ENCODE peak calls at places on chromosome 1, in eight cellular contexts. One of them, this sample, is unnamed.
A peak's percentile ranks its signal among the peaks of the same experiment; 100 is the strongest.

GRCh38 chr1:118151312-118151937 is 33.6 kb downstream of the SPAG17 start:
- DNase-seq in progenitor cell of endocrine pancreas: peak; percentile 29
- DNase-seq in posterior cingulate gyrus: peak; percentile 62
- DNase-seq in EL: peak; percentile 60
- DNase-seq in DMS153: no peak
- DNase-seq in Calu3: peak; percentile 37
- DNase-seq in EH: peak; percentile 65
- DNase-seq in activated CD8-positive, alpha-beta memory T cell treated with anti-CD3 and anti-CD28 coated beads for 1 hour: no peak
- DNase-seq in this sample: no peak

GRCh38 chr1:208910161-208910560 is 666.0 kb upstream of the PLXNA2 start:
- DNase-seq in progenitor cell of endocrine pancreas: no peak
- DNase-seq in posterior cingulate gyrus: no peak
- DNase-seq in EL: no peak
- DNase-seq in DMS153: no peak
- DNase-seq in Calu3: no peak
- DNase-seq in EH: no peak
- DNase-seq in activated CD8-positive, alpha-beta memory T cell treated with anti-CD3 and anti-CD28 coated beads for 1 hour: no peak
- DNase-seq in this sample: no peak

GRCh38 chr1:11960276-11960675 is 20.0 kb upstream of the MFN2 start:
- DNase-seq in progenitor cell of endocrine pancreas: no peak
- DNase-seq in posterior cingulate gyrus: no peak
- DNase-seq in EL: no peak
- DNase-seq in DMS153: no peak
- DNase-seq in Calu3: no peak
- DNase-seq in EH: no peak
- DNase-seq in activated CD8-positive, alpha-beta memory T cell treated with anti-CD3 and anti-CD28 coated beads for 1 hour: no peak
- DNase-seq in this sample: no peak

GRCh38 chr1:198776602-198777029 is 137.8 kb downstream of the PTPRC start:
- DNase-seq in progenitor cell of endocrine pancreas: no peak
- DNase-seq in posterior cingulate gyrus: no peak
- DNase-seq in EL: peak; percentile 94
- DNase-seq in DMS153: no peak
- DNase-seq in Calu3: no peak
- DNase-seq in EH: peak; percentile 99
- DNase-seq in activated CD8-positive, alpha-beta memory T cell treated with anti-CD3 and anti-CD28 coated beads for 1 hour: no peak
- DNase-seq in this sample: no peak

GRCh38 chr1:230798491-230798890 is 51.3 kb downstream of the CAPN9 start:
- DNase-seq in progenitor cell of endocrine pancreas: no peak
- DNase-seq in posterior cingulate gyrus: no peak
- DNase-seq in EL: no peak
- DNase-seq in DMS153: no peak
- DNase-seq in Calu3: no peak
- DNase-seq in EH: no peak
- DNase-seq in activated CD8-positive, alpha-beta memory T cell treated with anti-CD3 and anti-CD28 coated beads for 1 hour: no peak
- DNase-seq in this sample: no peak

GRCh38 chr1:33735624-33736023 is 128.3 kb upstream of the HMGB4 start:
- DNase-seq in progenitor cell of endocrine pancreas: no peak
- DNase-seq in posterior cingulate gyrus: no peak
- DNase-seq in EL: no peak
- DNase-seq in DMS153: no peak
- DNase-seq in Calu3: no peak
- DNase-seq in EH: peak; percentile 49
- DNase-seq in activated CD8-positive, alpha-beta memory T cell treated with anti-CD3 and anti-CD28 coated beads for 1 hour: no peak
- DNase-seq in this sample: peak; percentile 32

GRCh38 chr1:232558974-232559373 is 71.0 kb downstream of the SIPA1L2 start:
- DNase-seq in progenitor cell of endocrine pancreas: no peak
- DNase-seq in posterior cingulate gyrus: no peak
- DNase-seq in EL: no peak
- DNase-seq in DMS153: no peak
- DNase-seq in Calu3: no peak
- DNase-seq in EH: no peak
- DNase-seq in activated CD8-positive, alpha-beta memory T cell treated with anti-CD3 and anti-CD28 coated beads for 1 hour: no peak
- DNase-seq in this sample: no peak

GRCh38 chr1:207248544-207249206 is 72.8 kb upstream of the CD55 start:
- DNase-seq in progenitor cell of endocrine pancreas: no peak
- DNase-seq in posterior cingulate gyrus: no peak
- DNase-seq in EL: no peak
- DNase-seq in DMS153: no peak
- DNase-seq in Calu3: no peak
- DNase-seq in EH: no peak
- DNase-seq in activated CD8-positive, alpha-beta memory T cell treated with anti-CD3 and anti-CD28 coated beads for 1 hour: no peak
- DNase-seq in this sample: no peak

GRCh38 chr1:36807262-36807661 is 227.1 kb downstream of the GRIK3 start:
- DNase-seq in progenitor cell of endocrine pancreas: no peak
- DNase-seq in posterior cingulate gyrus: no peak
- DNase-seq in EL: no peak
- DNase-seq in DMS153: no peak
- DNase-seq in Calu3: no peak
- DNase-seq in EH: no peak
- DNase-seq in activated CD8-positive, alpha-beta memory T cell treated with anti-CD3 and anti-CD28 coated beads for 1 hour: no peak
- DNase-seq in this sample: peak; percentile 77

GRCh38 chr1:101259744-101260148 is 22.9 kb downstream of the S1PR1 start:
- DNase-seq in progenitor cell of endocrine pancreas: no peak
- DNase-seq in posterior cingulate gyrus: no peak
- DNase-seq in EL: peak; percentile 81
- DNase-seq in DMS153: no peak
- DNase-seq in Calu3: no peak
- DNase-seq in EH: peak; percentile 88
- DNase-seq in activated CD8-positive, alpha-beta memory T cell treated with anti-CD3 and anti-CD28 coated beads for 1 hour: no peak
- DNase-seq in this sample: no peak

GRCh38 chr1:203597386-203598040 is 29.1 kb upstream of the ATP2B4 start:
- DNase-seq in progenitor cell of endocrine pancreas: no peak
- DNase-seq in posterior cingulate gyrus: peak; percentile 61
- DNase-seq in EL: no peak
- DNase-seq in DMS153: no peak
- DNase-seq in Calu3: no peak
- DNase-seq in EH: no peak
- DNase-seq in activated CD8-positive, alpha-beta memory T cell treated with anti-CD3 and anti-CD28 coated beads for 1 hour: no peak
- DNase-seq in this sample: peak; percentile 52

GRCh38 chr1:202561726-202562442 is 148.4 kb downstream of the SYT2 start:
- DNase-seq in progenitor cell of endocrine pancreas: no peak
- DNase-seq in posterior cingulate gyrus: no peak
- DNase-seq in EL: no peak
- DNase-seq in DMS153: no peak
- DNase-seq in Calu3: no peak
- DNase-seq in EH: no peak
- DNase-seq in activated CD8-positive, alpha-beta memory T cell treated with anti-CD3 and anti-CD28 coated beads for 1 hour: no peak
- DNase-seq in this sample: no peak

GRCh38 chr1:100246738-100247137 is 2.9 kb downstream of the DBT start:
- DNase-seq in progenitor cell of endocrine pancreas: no peak
- DNase-seq in posterior cingulate gyrus: no peak
- DNase-seq in EL: no peak
- DNase-seq in DMS153: no peak
- DNase-seq in Calu3: no peak
- DNase-seq in EH: no peak
- DNase-seq in activated CD8-positive, alpha-beta memory T cell treated with anti-CD3 and anti-CD28 coated beads for 1 hour: no peak
- DNase-seq in this sample: no peak

GRCh38 chr1:56569661-56570060 is 9.7 kb downstream of the PLPP3 start:
- DNase-seq in progenitor cell of endocrine pancreas: no peak
- DNase-seq in posterior cingulate gyrus: no peak
- DNase-seq in EL: peak; percentile 11
- DNase-seq in DMS153: peak; percentile 33
- DNase-seq in Calu3: no peak
- DNase-seq in EH: no peak
- DNase-seq in activated CD8-positive, alpha-beta memory T cell treated with anti-CD3 and anti-CD28 coated beads for 1 hour: no peak
- DNase-seq in this sample: no peak

GRCh38 chr1:207838156-207839082 is 72.5 kb downstream of the CD34 start:
- DNase-seq in progenitor cell of endocrine pancreas: no peak
- DNase-seq in posterior cingulate gyrus: peak; percentile 68
- DNase-seq in EL: no peak
- DNase-seq in DMS153: peak; percentile 56
- DNase-seq in Calu3: no peak
- DNase-seq in EH: peak; percentile 24
- DNase-seq in activated CD8-positive, alpha-beta memory T cell treated with anti-CD3 and anti-CD28 coated beads for 1 hour: no peak
- DNase-seq in this sample: peak; percentile 41

GRCh38 chr1:151130837-151131586 is 15.4 kb downstream of the SEMA6C start:
- DNase-seq in progenitor cell of endocrine pancreas: peak; percentile 74
- DNase-seq in posterior cingulate gyrus: peak; percentile 83
- DNase-seq in EL: peak; percentile 78
- DNase-seq in DMS153: peak; percentile 96
- DNase-seq in Calu3: peak; percentile 58
- DNase-seq in EH: peak; percentile 86
- DNase-seq in activated CD8-positive, alpha-beta memory T cell treated with anti-CD3 and anti-CD28 coated beads for 1 hour: peak; percentile 59
- DNase-seq in this sample: peak; percentile 96

GRCh38 chr1:236089046-236089773 is 24.3 kb upstream of the NID1 start:
- DNase-seq in progenitor cell of endocrine pancreas: no peak
- DNase-seq in posterior cingulate gyrus: no peak
- DNase-seq in EL: peak; percentile 42
- DNase-seq in DMS153: no peak
- DNase-seq in Calu3: no peak
- DNase-seq in EH: peak; percentile 44
- DNase-seq in activated CD8-positive, alpha-beta memory T cell treated with anti-CD3 and anti-CD28 coated beads for 1 hour: no peak
- DNase-seq in this sample: no peak

GRCh38 chr1:162564762-162565218 is 3.3 kb downstream of the UAP1 start:
- DNase-seq in progenitor cell of endocrine pancreas: no peak
- DNase-seq in posterior cingulate gyrus: no peak
- DNase-seq in EL: peak; percentile 39
- DNase-seq in DMS153: no peak
- DNase-seq in Calu3: no peak
- DNase-seq in EH: peak; percentile 24
- DNase-seq in activated CD8-positive, alpha-beta memory T cell treated with anti-CD3 and anti-CD28 coated beads for 1 hour: no peak
- DNase-seq in this sample: no peak

GRCh38 chr1:107739651-107740050 is 225.3 kb downstream of the VAV3 start:
- DNase-seq in progenitor cell of endocrine pancreas: no peak
- DNase-seq in posterior cingulate gyrus: no peak
- DNase-seq in EL: no peak
- DNase-seq in DMS153: no peak
- DNase-seq in Calu3: no peak
- DNase-seq in EH: no peak
- DNase-seq in activated CD8-positive, alpha-beta memory T cell treated with anti-CD3 and anti-CD28 coated beads for 1 hour: no peak
- DNase-seq in this sample: no peak

GRCh38 chr1:110464340-110464739 is 13.4 kb downstream of the PROK1 start:
- DNase-seq in progenitor cell of endocrine pancreas: no peak
- DNase-seq in posterior cingulate gyrus: no peak
- DNase-seq in EL: peak; percentile 28
- DNase-seq in DMS153: no peak
- DNase-seq in Calu3: no peak
- DNase-seq in EH: peak; percentile 44
- DNase-seq in activated CD8-positive, alpha-beta memory T cell treated with anti-CD3 and anti-CD28 coated beads for 1 hour: no peak
- DNase-seq in this sample: no peak

GRCh38 chr1:168509204-168509603 is 34.6 kb downstream of the XCL2 start:
- DNase-seq in progenitor cell of endocrine pancreas: no peak
- DNase-seq in posterior cingulate gyrus: no peak
- DNase-seq in EL: no peak
- DNase-seq in DMS153: no peak
- DNase-seq in Calu3: no peak
- DNase-seq in EH: no peak
- DNase-seq in activated CD8-positive, alpha-beta memory T cell treated with anti-CD3 and anti-CD28 coated beads for 1 hour: no peak
- DNase-seq in this sample: no peak

GRCh38 chr1:160177667-160178066 is 12.7 kb upstream of the CASQ1 start:
- DNase-seq in progenitor cell of endocrine pancreas: no peak
- DNase-seq in posterior cingulate gyrus: no peak
- DNase-seq in EL: no peak
- DNase-seq in DMS153: no peak
- DNase-seq in Calu3: no peak
- DNase-seq in EH: no peak
- DNase-seq in activated CD8-positive, alpha-beta memory T cell treated with anti-CD3 and anti-CD28 coated beads for 1 hour: no peak
- DNase-seq in this sample: no peak

GRCh38 chr1:1281533-1282321 is 1.5 kb downstream of the SCNN1D start:
- DNase-seq in progenitor cell of endocrine pancreas: no peak
- DNase-seq in posterior cingulate gyrus: no peak
- DNase-seq in EL: peak; percentile 65
- DNase-seq in DMS153: peak; percentile 66
- DNase-seq in Calu3: peak; percentile 64
- DNase-seq in EH: peak; percentile 59
- DNase-seq in activated CD8-positive, alpha-beta memory T cell treated with anti-CD3 and anti-CD28 coated beads for 1 hour: no peak
- DNase-seq in this sample: peak; percentile 70

GRCh38 chr1:27668808-27669723 is 2.9 kb downstream of the IFI6 start:
- DNase-seq in progenitor cell of endocrine pancreas: peak; percentile 87
- DNase-seq in posterior cingulate gyrus: peak; percentile 86
- DNase-seq in EL: peak; percentile 67
- DNase-seq in DMS153: peak; percentile 60
- DNase-seq in Calu3: peak; percentile 83
- DNase-seq in EH: peak; percentile 60
- DNase-seq in activated CD8-positive, alpha-beta memory T cell treated with anti-CD3 and anti-CD28 coated beads for 1 hour: peak; percentile 59
- DNase-seq in this sample: peak; percentile 81

GRCh38 chr1:215606564-215607168 is 39.6 kb downstream of the KCTD3 start:
- DNase-seq in progenitor cell of endocrine pancreas: no peak
- DNase-seq in posterior cingulate gyrus: no peak
- DNase-seq in EL: no peak
- DNase-seq in DMS153: no peak
- DNase-seq in Calu3: no peak
- DNase-seq in EH: peak; percentile 23
- DNase-seq in activated CD8-positive, alpha-beta memory T cell treated with anti-CD3 and anti-CD28 coated beads for 1 hour: no peak
- DNase-seq in this sample: peak; percentile 4

GRCh38 chr1:245809361-245809760 is 654.6 kb downstream of the KIF26B start:
- DNase-seq in progenitor cell of endocrine pancreas: no peak
- DNase-seq in posterior cingulate gyrus: no peak
- DNase-seq in EL: no peak
- DNase-seq in DMS153: no peak
- DNase-seq in Calu3: no peak
- DNase-seq in EH: no peak
- DNase-seq in activated CD8-positive, alpha-beta memory T cell treated with anti-CD3 and anti-CD28 coated beads for 1 hour: no peak
- DNase-seq in this sample: no peak

GRCh38 chr1:6960291-6960758 is 175.1 kb downstream of the CAMTA1 start:
- DNase-seq in progenitor cell of endocrine pancreas: no peak
- DNase-seq in posterior cingulate gyrus: no peak
- DNase-seq in EL: peak; percentile 87
- DNase-seq in DMS153: no peak
- DNase-seq in Calu3: peak; percentile 33
- DNase-seq in EH: peak; percentile 87
- DNase-seq in activated CD8-positive, alpha-beta memory T cell treated with anti-CD3 and anti-CD28 coated beads for 1 hour: no peak
- DNase-seq in this sample: no peak

GRCh38 chr1:81407463-81407862 is 393.3 kb upstream of the ADGRL2 start:
- DNase-seq in progenitor cell of endocrine pancreas: no peak
- DNase-seq in posterior cingulate gyrus: no peak
- DNase-seq in EL: no peak
- DNase-seq in DMS153: peak; percentile 35
- DNase-seq in Calu3: no peak
- DNase-seq in EH: no peak
- DNase-seq in activated CD8-positive, alpha-beta memory T cell treated with anti-CD3 and anti-CD28 coated beads for 1 hour: no peak
- DNase-seq in this sample: no peak

GRCh38 chr1:86380257-86380861 is 15.8 kb downstream of the ODF2L start:
- DNase-seq in progenitor cell of endocrine pancreas: no peak
- DNase-seq in posterior cingulate gyrus: no peak
- DNase-seq in EL: peak; percentile 67
- DNase-seq in DMS153: peak; percentile 29
- DNase-seq in Calu3: no peak
- DNase-seq in EH: peak; percentile 73
- DNase-seq in activated CD8-positive, alpha-beta memory T cell treated with anti-CD3 and anti-CD28 coated beads for 1 hour: no peak
- DNase-seq in this sample: peak; percentile 41

GRCh38 chr1:177928194-177928593 is 41.7 kb downstream of the SEC16B start:
- DNase-seq in progenitor cell of endocrine pancreas: no peak
- DNase-seq in posterior cingulate gyrus: no peak
- DNase-seq in EL: peak; percentile 50
- DNase-seq in DMS153: no peak
- DNase-seq in Calu3: no peak
- DNase-seq in EH: peak; percentile 59
- DNase-seq in activated CD8-positive, alpha-beta memory T cell treated with anti-CD3 and anti-CD28 coated beads for 1 hour: no peak
- DNase-seq in this sample: no peak

GRCh38 chr1:212218911-212219310 is 66.3 kb upstream of the PPP2R5A start:
- DNase-seq in progenitor cell of endocrine pancreas: no peak
- DNase-seq in posterior cingulate gyrus: no peak
- DNase-seq in EL: peak; percentile 60
- DNase-seq in DMS153: no peak
- DNase-seq in Calu3: no peak
- DNase-seq in EH: peak; percentile 84
- DNase-seq in activated CD8-positive, alpha-beta memory T cell treated with anti-CD3 and anti-CD28 coated beads for 1 hour: no peak
- DNase-seq in this sample: no peak

GRCh38 chr1:25022361-25023189 is 92.5 kb upstream of the RUNX3 start:
- DNase-seq in progenitor cell of endocrine pancreas: no peak
- DNase-seq in posterior cingulate gyrus: peak; percentile 53
- DNase-seq in EL: peak; percentile 95
- DNase-seq in DMS153: peak; percentile 35
- DNase-seq in Calu3: peak; percentile 57
- DNase-seq in EH: peak; percentile 100
- DNase-seq in activated CD8-positive, alpha-beta memory T cell treated with anti-CD3 and anti-CD28 coated beads for 1 hour: peak; percentile 95
- DNase-seq in this sample: no peak

GRCh38 chr1:17276568-17276967 is 27.7 kb downstream of the PADI3 start:
- DNase-seq in progenitor cell of endocrine pancreas: no peak
- DNase-seq in posterior cingulate gyrus: peak; percentile 18
- DNase-seq in EL: peak; percentile 61
- DNase-seq in DMS153: no peak
- DNase-seq in Calu3: peak; percentile 62
- DNase-seq in EH: peak; percentile 67
- DNase-seq in activated CD8-positive, alpha-beta memory T cell treated with anti-CD3 and anti-CD28 coated beads for 1 hour: no peak
- DNase-seq in this sample: no peak

GRCh38 chr1:37277366-37277765 is 197.0 kb upstream of the ZC3H12A start:
- DNase-seq in progenitor cell of endocrine pancreas: no peak
- DNase-seq in posterior cingulate gyrus: no peak
- DNase-seq in EL: no peak
- DNase-seq in DMS153: no peak
- DNase-seq in Calu3: no peak
- DNase-seq in EH: no peak
- DNase-seq in activated CD8-positive, alpha-beta memory T cell treated with anti-CD3 and anti-CD28 coated beads for 1 hour: no peak
- DNase-seq in this sample: no peak